ENCODE peak calls at places on chromosomes 3 and 15, in seven cellular contexts. One of them, this sample, is unnamed.

GRCh38 chr3:82940124-82940523 is 1178.7 kb upstream of the GBE1 start:
- DNase-seq in Calu3: no peak
- DNase-seq in HCT116: no peak
- DNase-seq in AG09309: no peak
- DNase-seq in OCI-LY7: no peak
- DNase-seq in fibroblast of the aortic adventitia: no peak
- DNase-seq in GM12865: no peak
- DNase-seq in this sample: no peak

GRCh38 chr3:156180077-156180476 is 59.7 kb downstream of the KCNAB1 start:
- DNase-seq in Calu3: no peak
- DNase-seq in HCT116: no peak
- DNase-seq in AG09309: no peak
- DNase-seq in OCI-LY7: no peak
- DNase-seq in fibroblast of the aortic adventitia: peak
- DNase-seq in GM12865: no peak
- DNase-seq in this sample: no peak

GRCh38 chr3:8709287-8709686 is 24.3 kb upstream of the CAV3 start:
- DNase-seq in Calu3: no peak
- DNase-seq in HCT116: no peak
- DNase-seq in AG09309: no peak
- DNase-seq in OCI-LY7: no peak
- DNase-seq in fibroblast of the aortic adventitia: no peak
- DNase-seq in GM12865: no peak
- DNase-seq in this sample: no peak

GRCh38 chr3:186523434-186523833 is 20.7 kb downstream of the CRYGS start:
- DNase-seq in Calu3: no peak
- DNase-seq in HCT116: no peak
- DNase-seq in AG09309: no peak
- DNase-seq in OCI-LY7: no peak
- DNase-seq in fibroblast of the aortic adventitia: no peak
- DNase-seq in GM12865: no peak
- DNase-seq in this sample: no peak

GRCh38 chr3:48655586-48655985 is 7.1 kb downstream of the CELSR3 start:
- DNase-seq in Calu3: no peak
- DNase-seq in HCT116: no peak
- DNase-seq in AG09309: no peak
- DNase-seq in OCI-LY7: peak
- DNase-seq in fibroblast of the aortic adventitia: no peak
- DNase-seq in GM12865: peak
- DNase-seq in this sample: no peak

GRCh38 chr3:57080171-57080570 is 19.7 kb downstream of the SPATA12 start:
- DNase-seq in Calu3: no peak
- DNase-seq in HCT116: no peak
- DNase-seq in AG09309: no peak
- DNase-seq in OCI-LY7: peak
- DNase-seq in fibroblast of the aortic adventitia: no peak
- DNase-seq in GM12865: no peak
- DNase-seq in this sample: no peak

GRCh38 chr15:84908564-84908963 is 24.1 kb downstream of the SLC28A1 start:
- DNase-seq in Calu3: no peak
- DNase-seq in HCT116: no peak
- DNase-seq in AG09309: no peak
- DNase-seq in OCI-LY7: no peak
- DNase-seq in fibroblast of the aortic adventitia: no peak
- DNase-seq in GM12865: no peak
- DNase-seq in this sample: no peak

GRCh38 chr3:159884661-159885402 is 103.8 kb upstream of the IL12A start:
- DNase-seq in Calu3: peak
- DNase-seq in HCT116: no peak
- DNase-seq in AG09309: no peak
- DNase-seq in OCI-LY7: peak
- DNase-seq in fibroblast of the aortic adventitia: peak
- DNase-seq in GM12865: peak
- DNase-seq in this sample: no peak

DNA sequence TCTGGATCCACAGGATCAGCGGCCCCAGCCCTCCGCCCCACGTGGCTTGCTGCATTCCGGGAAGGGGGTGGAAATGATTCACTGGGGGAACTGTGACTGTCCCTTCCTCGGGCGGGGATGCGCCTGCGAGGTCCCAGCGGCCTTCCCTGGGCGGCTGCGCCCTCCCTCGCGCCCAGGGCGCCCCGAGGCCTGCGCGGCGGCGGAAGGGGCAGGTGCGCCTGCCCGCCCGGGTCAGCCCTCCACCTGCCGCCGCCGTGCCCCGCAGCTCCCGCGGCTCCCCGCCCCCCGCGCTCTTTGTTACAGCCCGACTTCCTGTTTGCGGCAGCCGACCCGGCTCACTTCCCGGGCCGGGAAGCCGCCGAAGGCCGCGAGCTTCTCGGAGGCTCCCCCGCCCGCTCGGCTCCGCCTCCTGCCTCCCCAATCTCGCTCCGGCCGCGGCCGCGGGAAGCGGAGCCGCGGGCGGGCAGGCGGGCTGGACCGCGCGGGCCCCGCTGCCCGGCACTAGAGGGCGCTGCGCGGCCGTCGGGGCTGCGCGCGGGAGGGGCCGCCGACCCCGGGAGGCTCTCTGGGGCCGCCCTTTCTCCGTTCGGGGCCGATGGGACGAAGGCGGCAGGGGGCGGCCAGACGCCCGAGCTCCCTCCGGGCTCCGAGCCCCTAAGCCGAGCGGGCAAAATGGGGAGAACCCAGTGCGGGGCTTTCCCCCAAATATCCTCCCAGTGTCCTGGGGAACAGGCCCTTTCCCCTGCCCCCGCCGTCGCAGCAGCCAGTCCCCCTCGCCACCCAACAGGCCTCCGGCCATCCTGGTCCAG is 11.5 kb upstream of the CHAC1 start:
- DNase-seq in Calu3: peak
- DNase-seq in HCT116: no peak
- DNase-seq in AG09309: no peak
- DNase-seq in OCI-LY7: peak
- DNase-seq in fibroblast of the aortic adventitia: peak
- DNase-seq in GM12865: peak
- DNase-seq in this sample: peak
- TF ChIP-seq CTCF in Calu3: no peak
- TF ChIP-seq CTCF in HCT116: peak
- TF ChIP-seq CTCF in AG09309: peak
- TF ChIP-seq CTCF in OCI-LY7: peak
- TF ChIP-seq CTCF in fibroblast of the aortic adventitia: peak
- TF ChIP-seq CTCF in GM12865: peak
- TF ChIP-seq CTCF in this sample: no peak

DNA sequence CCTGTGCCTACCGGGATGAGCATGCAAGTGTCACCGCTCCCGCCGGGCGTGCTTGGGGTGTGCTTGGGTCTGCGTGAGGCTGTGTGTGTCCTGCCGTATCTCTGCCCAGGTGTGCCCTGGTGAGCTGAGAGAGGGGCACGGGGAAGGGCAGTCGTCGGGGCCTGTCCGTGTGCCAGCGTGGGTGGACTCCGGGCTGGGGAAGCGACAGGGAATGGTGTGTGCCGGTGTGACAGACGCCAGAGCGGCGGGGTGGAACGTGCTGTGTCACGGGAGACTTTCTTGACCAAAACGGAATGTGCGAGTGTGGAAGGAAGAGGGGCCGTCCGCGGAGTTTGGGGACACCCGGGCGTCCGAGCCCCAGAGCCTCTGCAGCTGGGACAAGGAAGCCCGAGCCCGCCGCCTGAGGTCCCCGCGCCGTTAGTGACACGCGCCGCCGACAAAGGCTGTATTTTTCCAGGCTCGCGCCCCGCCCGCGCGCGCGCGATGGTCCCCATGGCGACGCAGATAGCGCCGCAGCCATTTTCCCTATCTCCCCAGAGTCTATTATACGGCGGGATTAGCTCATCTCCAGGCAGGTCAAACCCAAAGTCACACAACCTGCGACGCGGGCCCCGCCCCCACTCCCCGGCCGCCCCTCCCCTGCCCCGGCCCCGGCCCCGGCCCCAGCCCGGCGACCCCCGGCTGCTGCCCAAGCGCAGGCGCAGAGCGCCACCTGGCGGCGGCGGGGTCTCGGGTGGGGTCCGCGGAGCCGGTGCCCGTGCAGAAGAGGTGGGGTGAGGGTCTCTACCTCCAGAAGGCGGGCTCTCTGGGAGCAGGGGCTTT is 4.5 kb upstream of the GATA2 start:
- DNase-seq in Calu3: peak
- DNase-seq in HCT116: no peak
- DNase-seq in AG09309: no peak
- DNase-seq in OCI-LY7: peak
- DNase-seq in fibroblast of the aortic adventitia: peak
- DNase-seq in GM12865: peak
- DNase-seq in this sample: peak
- TF ChIP-seq CTCF in Calu3: peak
- TF ChIP-seq CTCF in HCT116: peak
- TF ChIP-seq CTCF in AG09309: peak
- TF ChIP-seq CTCF in OCI-LY7: peak
- TF ChIP-seq CTCF in fibroblast of the aortic adventitia: peak
- TF ChIP-seq CTCF in GM12865: peak
- TF ChIP-seq CTCF in this sample: peak

GRCh38 chr3:107542665-107543064 is 19.9 kb downstream of the BBX start:
- DNase-seq in Calu3: no peak
- DNase-seq in HCT116: no peak
- DNase-seq in AG09309: no peak
- DNase-seq in OCI-LY7: no peak
- DNase-seq in fibroblast of the aortic adventitia: no peak
- DNase-seq in GM12865: no peak
- DNase-seq in this sample: no peak

GRCh38 chr3:107545680-107546120 is 22.9 kb downstream of the BBX start:
- DNase-seq in Calu3: no peak
- DNase-seq in HCT116: no peak
- DNase-seq in AG09309: peak
- DNase-seq in OCI-LY7: no peak
- DNase-seq in fibroblast of the aortic adventitia: peak
- DNase-seq in GM12865: no peak
- DNase-seq in this sample: no peak

GRCh38 chr3:107548601-107549000 is 25.8 kb downstream of the BBX start:
- DNase-seq in Calu3: no peak
- DNase-seq in HCT116: no peak
- DNase-seq in AG09309: no peak
- DNase-seq in OCI-LY7: no peak
- DNase-seq in fibroblast of the aortic adventitia: no peak
- DNase-seq in GM12865: no peak
- DNase-seq in this sample: no peak

GRCh38 chr3:107540857-107541256 is 18.1 kb downstream of the BBX start:
- DNase-seq in Calu3: no peak
- DNase-seq in HCT116: no peak
- DNase-seq in AG09309: no peak
- DNase-seq in OCI-LY7: no peak
- DNase-seq in fibroblast of the aortic adventitia: no peak
- DNase-seq in GM12865: no peak
- DNase-seq in this sample: no peak

DNA sequence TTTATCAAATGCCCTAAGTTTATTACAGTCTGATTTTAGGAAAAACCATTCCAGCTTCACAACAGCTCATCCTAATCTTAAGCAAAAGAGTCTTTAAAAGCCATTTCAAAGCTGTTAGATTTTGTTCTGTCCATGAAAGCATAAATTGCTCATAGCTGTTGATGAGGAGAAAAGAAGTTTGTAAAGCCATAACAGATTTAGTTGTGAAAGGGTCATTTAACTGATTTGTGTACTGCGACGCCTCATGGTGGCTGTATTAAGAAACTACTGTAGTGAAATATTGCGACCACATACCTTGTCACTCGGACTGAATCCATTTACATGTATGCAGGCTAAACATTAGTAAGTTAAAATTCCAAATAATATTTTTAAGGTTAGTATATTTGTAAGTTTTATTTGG is 20.9 kb downstream of the BBX start:
- DNase-seq in Calu3: no peak
- DNase-seq in HCT116: no peak
- DNase-seq in AG09309: no peak
- DNase-seq in OCI-LY7: peak
- DNase-seq in fibroblast of the aortic adventitia: peak
- DNase-seq in GM12865: peak
- DNase-seq in this sample: no peak
- TF ChIP-seq CTCF in Calu3: no peak
- TF ChIP-seq CTCF in HCT116: peak
- TF ChIP-seq CTCF in AG09309: peak
- TF ChIP-seq CTCF in OCI-LY7: peak
- TF ChIP-seq CTCF in fibroblast of the aortic adventitia: no peak
- TF ChIP-seq CTCF in GM12865: no peak
- TF ChIP-seq CTCF in this sample: no peak

GRCh38 chr3:126960604-126960995 is 22.3 kb upstream of the PLXNA1 start:
- DNase-seq in Calu3: no peak
- DNase-seq in HCT116: no peak
- DNase-seq in AG09309: no peak
- DNase-seq in OCI-LY7: no peak
- DNase-seq in fibroblast of the aortic adventitia: no peak
- DNase-seq in GM12865: no peak
- DNase-seq in this sample: no peak
- TF ChIP-seq CTCF in Calu3: no peak
- TF ChIP-seq CTCF in HCT116: no peak
- TF ChIP-seq CTCF in AG09309: no peak
- TF ChIP-seq CTCF in OCI-LY7: no peak
- TF ChIP-seq CTCF in fibroblast of the aortic adventitia: no peak
- TF ChIP-seq CTCF in GM12865: no peak
- TF ChIP-seq CTCF in this sample: no peak

GRCh38 chr3:164096352-164096751 is 981.9 kb downstream of the SI start:
- DNase-seq in Calu3: no peak
- DNase-seq in HCT116: no peak
- DNase-seq in AG09309: no peak
- DNase-seq in OCI-LY7: no peak
- DNase-seq in fibroblast of the aortic adventitia: no peak
- DNase-seq in GM12865: no peak
- DNase-seq in this sample: no peak
- TF ChIP-seq CTCF in Calu3: no peak
- TF ChIP-seq CTCF in HCT116: no peak
- TF ChIP-seq CTCF in AG09309: no peak
- TF ChIP-seq CTCF in OCI-LY7: no peak
- TF ChIP-seq CTCF in fibroblast of the aortic adventitia: no peak
- TF ChIP-seq CTCF in GM12865: no peak
- TF ChIP-seq CTCF in this sample: no peak

DNA sequence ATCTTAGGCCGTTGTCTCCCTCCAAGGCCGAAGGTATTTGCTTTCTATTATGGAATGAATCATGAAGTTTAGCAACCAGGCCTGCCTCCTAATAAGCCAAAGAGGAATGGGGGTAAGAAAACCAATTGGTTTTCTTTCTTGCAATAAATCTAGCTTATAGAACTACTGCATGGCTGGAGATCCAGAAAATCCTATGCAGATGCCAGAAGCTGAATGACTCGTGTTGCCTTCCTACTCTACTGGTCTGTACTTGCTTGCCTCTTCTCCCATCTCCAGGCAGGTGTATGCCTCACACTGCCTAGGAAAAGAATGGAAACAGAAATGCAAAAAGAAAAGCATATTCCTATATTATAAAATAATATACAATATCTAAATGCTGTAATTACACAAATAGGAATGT is 31.1 kb upstream of the IL16 start:
- DNase-seq in Calu3: no peak
- DNase-seq in HCT116: no peak
- DNase-seq in AG09309: no peak
- DNase-seq in OCI-LY7: no peak
- DNase-seq in fibroblast of the aortic adventitia: no peak
- DNase-seq in GM12865: no peak
- DNase-seq in this sample: no peak
- TF ChIP-seq CTCF in Calu3: no peak
- TF ChIP-seq CTCF in HCT116: no peak
- TF ChIP-seq CTCF in AG09309: no peak
- TF ChIP-seq CTCF in OCI-LY7: no peak
- TF ChIP-seq CTCF in fibroblast of the aortic adventitia: no peak
- TF ChIP-seq CTCF in GM12865: no peak
- TF ChIP-seq CTCF in this sample: no peak

GRCh38 chr3:180646187-180646790 is 33.0 kb downstream of the CCDC39 start:
- DNase-seq in Calu3: no peak
- DNase-seq in HCT116: peak
- DNase-seq in AG09309: no peak
- DNase-seq in OCI-LY7: no peak
- DNase-seq in fibroblast of the aortic adventitia: peak
- DNase-seq in GM12865: no peak
- DNase-seq in this sample: no peak
- TF ChIP-seq CTCF in Calu3: peak
- TF ChIP-seq CTCF in HCT116: peak
- TF ChIP-seq CTCF in AG09309: peak
- TF ChIP-seq CTCF in OCI-LY7: peak
- TF ChIP-seq CTCF in fibroblast of the aortic adventitia: peak
- TF ChIP-seq CTCF in GM12865: peak
- TF ChIP-seq CTCF in this sample: peak

This sample was measured in nephron progenitor cell.